ENCODE peak calls at places on chromosomes 1 and 21, in ten cellular contexts. X is heart left ventricle, N is pancreas, Q is kidney, M is GM20000, H is choroid plexus epithelial cell, E is RWPE1, A is upper lobe of right lung, Y is HFFc6, G is glutamatergic neuron. V is an unnamed sample.

GRCh38 chr1:61157420-61157987 is 75.1 kb downstream of the NFIA start:
- DNase-seq in M (no peak), Q (no peak), H (peak; percentile 89), A (no peak), G (no peak), N (no peak), Y (peak; percentile 74), X (no peak), E (no peak), V (no peak)

GRCh38 chr1:145849356-145850165 is 4.1 kb downstream of the NUDT17 start:
- DNase-seq in E (no peak), Q (peak; percentile 66), A (no peak), N (no peak), X (no peak), Y (peak; percentile 50), M (no peak), G (no peak), H (peak; percentile 90), V (no peak)

GRCh38 chr1:243639027-243639658 is 210.9 kb downstream of the AKT3 start:
- DNase-seq in G (no peak), A (no peak), Q (no peak), Y (no peak), X (no peak), H (no peak), N (no peak), E (no peak), M (no peak), V (no peak)

GRCh38 chr21:38351961-38352521 is 95.2 kb downstream of the KCNJ15 start:
- DNase-seq in E (peak; percentile 62), N (no peak), G (no peak), X (no peak), M (no peak), A (no peak), Y (peak; percentile 74), Q (no peak), H (peak; percentile 61), V (no peak)

GRCh38 chr1:28417441-28418277 is 48.1 kb downstream of the PHACTR4 start:
- DNase-seq in Y (peak; percentile 78), M (no peak), A (no peak), H (peak; percentile 76), Q (no peak), G (no peak), E (peak; percentile 81), X (no peak), N (no peak), V (peak; percentile 19)

GRCh38 chr1:197145451-197146029 is 929 bp downstream of the ASPM start:
- DNase-seq in Q (no peak), E (no peak), M (no peak), G (no peak), Y (no peak), N (no peak), A (no peak), X (no peak), H (no peak), V (no peak)

GRCh38 chr1:94863919-94864318 is 43.8 kb downstream of the SLC44A3 start:
- DNase-seq in N (no peak), G (no peak), A (no peak), Q (no peak), E (peak; percentile 80), Y (peak; percentile 85), H (peak; percentile 93), M (no peak), X (no peak), V (no peak)

GRCh38 chr1:198711837-198712236 is 73.0 kb downstream of the PTPRC start:
- DNase-seq in G (no peak), H (no peak), X (no peak), E (no peak), Y (no peak), M (no peak), N (no peak), A (no peak), Q (no peak), V (no peak)

GRCh38 chr1:24315391-24315790 is 3.8 kb upstream of the GRHL3 start:
- DNase-seq in H (no peak), M (no peak), Q (no peak), A (no peak), G (no peak), E (no peak), X (no peak), Y (no peak), N (no peak), V (no peak)

GRCh38 chr21:36839123-36839522 is 127.3 kb downstream of the HLCS start:
- DNase-seq in G (no peak), N (no peak), M (no peak), X (no peak), E (no peak), A (no peak), Y (peak; percentile 43), Q (no peak), H (peak; percentile 87), V (no peak)

DNA sequence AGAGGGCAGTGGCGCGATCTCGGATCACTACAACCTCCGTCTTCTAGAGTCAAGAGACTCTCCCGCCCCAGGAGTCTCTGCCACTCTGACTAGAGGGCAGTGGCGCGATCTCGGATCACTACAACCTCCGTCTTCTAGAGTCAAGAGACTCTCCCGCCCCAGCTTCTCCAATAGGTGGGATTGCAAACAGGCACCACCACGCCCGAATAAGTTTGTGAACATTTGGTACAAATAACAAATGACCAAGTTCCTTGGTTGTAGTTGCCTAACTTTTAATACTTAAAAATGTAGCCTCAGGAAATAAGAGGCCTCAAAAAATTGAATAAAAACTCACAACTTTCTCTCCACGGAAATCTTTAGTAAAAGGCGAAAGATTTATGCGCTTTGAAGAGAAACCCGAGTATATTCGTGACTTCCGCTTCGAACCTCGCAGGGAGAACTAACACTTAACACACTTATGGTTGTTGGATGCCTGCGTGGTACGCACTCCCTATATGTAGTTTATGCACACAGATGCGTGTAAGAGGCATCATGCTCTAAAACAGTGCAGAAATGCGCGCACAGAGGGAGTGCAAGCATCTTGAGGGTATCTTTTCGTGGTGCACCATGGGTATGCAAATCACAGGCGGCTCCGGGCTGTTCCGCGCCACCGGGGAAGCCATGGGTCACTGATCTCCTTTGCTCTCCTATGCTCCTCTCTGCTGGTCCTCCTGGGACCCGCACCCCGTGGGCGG is 11.4 kb downstream of the BTBD19 start:
- DNase-seq in X (peak; percentile 90), H (peak; percentile 94), A (peak; percentile 91), E (peak; percentile 81), G (peak; percentile 73), Q (peak; percentile 94), Y (peak; percentile 99), M (peak; percentile 91), N (peak; percentile 81), V (peak; percentile 91)
- TF ChIP-seq CTCF in X (no peak), H (peak; percentile 8), A (peak; percentile 12), E (no peak), G (no peak), Q (no peak), Y (no peak), M (no peak), N (no peak), V (no peak)

GRCh38 chr1:85615536-85615935 is 35.0 kb downstream of the CCN1 start:
- DNase-seq in A (no peak), M (no peak), H (peak; percentile 53), G (no peak), X (no peak), Y (peak; percentile 16), Q (no peak), N (no peak), E (no peak), V (no peak)
- TF ChIP-seq CTCF in A (no peak), M (no peak), H (no peak), G (no peak), X (no peak), Y (no peak), Q (no peak), N (no peak), E (no peak), V (no peak)

DNA sequence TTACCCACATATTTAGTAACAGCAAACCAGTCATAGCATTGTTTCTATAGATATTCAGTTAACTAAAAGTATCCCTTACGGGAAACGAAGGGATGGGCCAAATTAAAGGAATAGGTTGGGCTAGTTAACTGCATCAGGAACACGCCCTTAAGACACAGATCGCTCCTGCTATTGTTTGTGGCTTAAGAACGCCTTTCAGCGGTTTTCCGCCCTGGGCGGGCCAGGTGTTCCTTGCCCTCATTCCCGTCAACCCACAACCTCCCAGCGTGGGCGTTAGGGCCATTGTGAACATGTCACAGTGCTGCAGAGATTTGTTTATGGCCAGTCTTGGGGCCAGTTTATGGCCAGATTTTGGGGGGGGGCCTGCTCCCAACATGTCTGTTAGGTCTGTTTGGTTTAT is 14.7 kb downstream of the TNFRSF18 start:
- DNase-seq in H (no peak), N (no peak), A (no peak), Q (peak; percentile 21), E (no peak), M (no peak), X (peak; percentile 28), G (no peak), Y (no peak), V (no peak)
- TF ChIP-seq CTCF in H (no peak), N (no peak), A (no peak), Q (no peak), E (no peak), M (no peak), X (no peak), G (no peak), Y (no peak), V (no peak)

GRCh38 chr1:932178-932520 is 8.4 kb downstream of the SAMD11 start:
- DNase-seq in G (no peak), X (no peak), Y (no peak), Q (no peak), E (no peak), A (no peak), N (no peak), H (no peak), M (no peak), V (no peak)

GRCh38 chr1:930633-931138 is 7.0 kb downstream of the SAMD11 start:
- DNase-seq in G (no peak), Y (no peak), X (no peak), H (no peak), Q (no peak), E (no peak), A (no peak), M (no peak), N (no peak), V (no peak)

GRCh38 chr1:929712-930632 is 6.2 kb downstream of the SAMD11 start:
- DNase-seq in M (no peak), G (no peak), N (no peak), Q (no peak), A (no peak), E (no peak), Y (no peak), X (no peak), H (no peak), V (no peak)

GRCh38 chr1:932776-933602 is 9.3 kb downstream of the SAMD11 start:
- DNase-seq in Y (no peak), M (no peak), E (no peak), A (peak; percentile 85), G (no peak), X (no peak), N (no peak), Q (no peak), H (no peak), V (no peak)

DNA sequence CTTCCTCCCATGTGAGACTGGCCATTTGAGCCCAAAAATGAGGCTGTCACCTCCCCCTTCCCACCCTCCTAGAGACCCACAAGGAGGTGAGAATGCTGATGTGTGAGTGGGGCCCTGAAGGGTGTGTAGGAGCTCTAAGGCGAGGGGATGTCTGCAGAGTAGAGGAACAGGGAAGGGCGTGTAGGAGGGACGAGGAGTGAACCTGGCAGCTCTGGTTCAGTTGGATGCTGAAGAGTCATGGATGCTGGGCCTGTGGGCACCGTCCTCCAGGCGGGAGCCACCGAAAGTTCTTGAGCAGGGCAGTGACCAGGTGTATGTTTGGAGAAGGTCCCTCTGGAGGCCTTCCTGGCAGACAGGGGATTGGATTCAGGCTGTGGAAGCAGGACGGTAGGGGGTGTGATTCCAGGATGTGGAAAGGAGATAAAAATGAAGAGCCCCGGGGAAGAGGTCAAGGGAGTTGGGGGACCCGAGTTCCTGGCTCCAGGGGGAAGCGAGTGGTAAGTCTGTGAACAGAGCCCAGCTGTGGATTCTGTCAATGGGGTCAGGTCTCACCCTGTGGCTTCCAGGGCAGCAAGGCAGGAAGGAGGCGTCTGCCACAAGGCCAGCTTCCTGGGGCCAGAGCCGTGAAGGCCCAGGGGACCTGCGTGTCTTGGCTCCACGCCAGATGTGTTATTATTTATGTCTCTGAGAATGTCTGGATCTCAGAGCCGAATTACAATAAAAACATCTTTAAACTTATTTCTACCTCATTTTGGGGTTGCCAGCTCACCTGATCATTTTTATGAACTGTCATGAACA is 7.9 kb downstream of the SAMD11 start:
- DNase-seq in X (no peak), M (no peak), A (no peak), G (no peak), Y (no peak), Q (no peak), H (no peak), N (no peak), E (no peak), V (no peak)
- TF ChIP-seq CTCF in X (no peak), M (no peak), A (no peak), G (no peak), Y (no peak), Q (no peak), H (peak; percentile 16), N (no peak), E (no peak), V (no peak)

V was measured in GM13977.